ENCODE peak calls at places on chromosomes 5 and 9, in nine cellular contexts. L is NCI-H345; D is foreskin melanocyte; A is amniotic stem cell; W is upper lobe of right lung; P is H54; I is CD8-positive, alpha-beta memory T cell; U is stromal cell of bone marrow; X is NCI-H1417. Q is an unnamed sample.

GRCh38 chr5:169369130-169369529 is 68.2 kb upstream of the SLIT3 start:
- DNase-seq in A (no peak), U (no peak), W (no peak), L (no peak), I (no peak), P (no peak), X (no peak), D (no peak), Q (no peak)

GRCh38 chr5:15612915-15613635 is 113.1 kb downstream of the FBXL7 start:
- DNase-seq in U (no peak), W (no peak), L (no peak), D (no peak), X (no peak), A (no peak), I (no peak), P (no peak), Q (no peak)

GRCh38 chr9:88927510-88927909 is 63.8 kb upstream of the S1PR3 start:
- DNase-seq in L (no peak), U (no peak), D (no peak), P (no peak), A (no peak), X (no peak), I (no peak), W (no peak), Q (no peak)

GRCh38 chr5:72325566-72326297 is 5.6 kb downstream of the PTCD2 start:
- DNase-seq in A (no peak), L (no peak), P (peak; percentile 18), I (no peak), W (no peak), D (no peak), X (no peak), U (no peak), Q (peak; percentile 36)

GRCh38 chr9:134381671-134382505 is 55.6 kb downstream of the RXRA start:
- DNase-seq in D (no peak), A (no peak), X (no peak), W (no peak), U (no peak), P (no peak), I (peak; percentile 76), L (no peak), Q (no peak)

GRCh38 chr9:134333234-134333873 is 7.1 kb downstream of the RXRA start:
- DNase-seq in U (no peak), P (no peak), X (peak; percentile 54), L (no peak), I (no peak), A (no peak), D (no peak), W (no peak), Q (no peak)

GRCh38 chr5:14213813-14214585 is 70.9 kb downstream of the TRIO start:
- DNase-seq in I (no peak), L (no peak), A (no peak), D (no peak), W (no peak), X (no peak), U (no peak), P (no peak), Q (no peak)

GRCh38 chr9:72012642-72013041 is 47.8 kb downstream of the C9orf57 start:
- DNase-seq in D (no peak), P (no peak), W (no peak), U (no peak), X (no peak), A (no peak), L (no peak), I (no peak), Q (no peak)

GRCh38 chr5:78649816-78650561 is 1.4 kb upstream of the LHFPL2 start:
- DNase-seq in L (no peak), A (no peak), X (no peak), D (no peak), W (no peak), P (no peak), I (no peak), U (peak; percentile 65), Q (no peak)

GRCh38 chr5:181190711-181191525 is 14.1 kb downstream of the TRIM7 start:
- DNase-seq in L (no peak), P (no peak), W (no peak), A (no peak), U (no peak), I (peak; percentile 68), D (no peak), X (no peak), Q (no peak)

GRCh38 chr9:87713278-87713989 is 12.5 kb upstream of the CTSL start:
- DNase-seq in P (peak; percentile 89), L (no peak), I (no peak), W (peak; percentile 89), A (peak; percentile 94), X (no peak), U (peak; percentile 100), D (peak; percentile 99), Q (peak; percentile 100)

GRCh38 chr9:11933926-11934325 is 759.3 kb upstream of the TYRP1 start:
- DNase-seq in A (no peak), I (no peak), U (peak; percentile 24), X (peak; percentile 0), P (no peak), W (no peak), L (no peak), D (no peak), Q (peak; percentile 88)

GRCh38 chr9:34496149-34496712 is 26.6 kb downstream of the ENHO start:
- DNase-seq in L (no peak), P (no peak), I (no peak), D (no peak), A (no peak), X (no peak), U (peak; percentile 19), W (no peak), Q (no peak)

GRCh38 chr5:122141751-122142150 is 12.4 kb downstream of the ZNF474 start:
- DNase-seq in I (no peak), A (no peak), X (no peak), P (no peak), W (no peak), U (no peak), D (no peak), L (no peak), Q (no peak)

GRCh38 chr5:149816661-149817060 is 86.6 kb downstream of the PPARGC1B start:
- DNase-seq in I (no peak), D (no peak), X (no peak), U (no peak), A (no peak), W (no peak), P (no peak), L (no peak), Q (no peak)